ENCODE peak calls at places on chromosomes 16 and 17, in ten cellular contexts. Z is sigmoid colon, Q is K562, R is HepG2, P is stomach, M is GM12878, B is spleen, N is suprapubic skin, F is Panc1, K is H1. E is an unnamed sample.
A peak's percentile ranks its signal among the peaks of the same experiment; 100 is the strongest.

GRCh38 chr16:52283018-52283417 is 263.9 kb downstream of the TOX3 start:
- DNase-seq in Z (no peak), Q (no peak), R (no peak), P (no peak), M (no peak), B (no peak), N (no peak), F (no peak), K (no peak), E (no peak)

GRCh38 chr16:68668266-68668665 is 23.2 kb downstream of the CDH3 start:
- DNase-seq in Z (no peak), Q (no peak), R (no peak), P (no peak), M (peak; percentile 24), B (no peak), N (no peak), F (no peak), K (no peak), E (no peak)

GRCh38 chr17:62188713-62189112 is 123.6 kb upstream of the MED13 start:
- DNase-seq in Z (no peak), Q (no peak), R (peak; percentile 62), P (peak; percentile 38), M (no peak), B (no peak), N (no peak), F (no peak), K (no peak), E (no peak)

GRCh38 chr16:54411555-54411954 is 125.0 kb upstream of the IRX3 start:
- DNase-seq in Z (no peak), Q (no peak), R (no peak), P (peak; percentile 56), M (no peak), B (no peak), N (no peak), F (no peak), K (no peak), E (no peak)

GRCh38 chr17:77476920-77477805 is 336.4 kb downstream of the SEC14L1 start:
- DNase-seq in Z (peak; percentile 97), Q (no peak), R (no peak), P (peak; percentile 71), M (no peak), B (no peak), N (no peak), F (no peak), K (no peak), E (peak; percentile 77)

GRCh38 chr16:66618588-66618987 is 14.1 kb downstream of the CMTM3 start:
- DNase-seq in Z (no peak), Q (no peak), R (no peak), P (no peak), M (no peak), B (peak; percentile 35), N (no peak), F (peak; percentile 81), K (no peak), E (no peak)

GRCh38 chr17:49748791-49749190 is 15.1 kb downstream of the FAM117A start:
- DNase-seq in Z (no peak), Q (no peak), R (no peak), P (no peak), M (peak; percentile 97), B (no peak), N (no peak), F (no peak), K (no peak), E (no peak)

GRCh38 chr16:49930841-49931240 is 74.9 kb upstream of the ZNF423 start:
- DNase-seq in Z (peak; percentile 40), Q (no peak), R (no peak), P (no peak), M (no peak), B (peak; percentile 58), N (no peak), F (no peak), K (no peak), E (no peak)

GRCh38 chr16:66972983-66973382 is 11.9 kb downstream of the CES3 start:
- DNase-seq in Z (no peak), Q (no peak), R (no peak), P (no peak), M (no peak), B (no peak), N (no peak), F (no peak), K (no peak), E (no peak)

GRCh38 chr16:87541004-87541881 is 48.4 kb upstream of the ZCCHC14 start:
- DNase-seq in Z (no peak), Q (no peak), R (no peak), P (no peak), M (no peak), B (no peak), N (no peak), F (no peak), K (no peak), E (no peak)

GRCh38 chr17:7887038-7887481 is 1.5 kb upstream of the CHD3 start:
- DNase-seq in Z (no peak), Q (no peak), R (no peak), P (no peak), M (no peak), B (no peak), N (no peak), F (no peak), K (no peak), E (no peak)

GRCh38 chr17:10697092-10698081 is at the start of the genes ADPRM and SCO1:
- DNase-seq in Z (peak; percentile 96), Q (peak; percentile 75), R (peak; percentile 92), P (peak; percentile 95), M (peak; percentile 73), B (peak; percentile 99), N (peak; percentile 97), F (peak; percentile 76), K (peak; percentile 90), E (peak; percentile 87)

GRCh38 chr17:80187493-80187892 is 17.7 kb downstream of the CARD14 start:
- DNase-seq in Z (peak; percentile 83), Q (peak; percentile 60), R (no peak), P (peak; percentile 79), M (no peak), B (no peak), N (no peak), F (no peak), K (no peak), E (peak; percentile 70)

GRCh38 chr17:29136998-29137730 is 43.0 kb downstream of the MYO18A start:
- DNase-seq in Z (no peak), Q (no peak), R (no peak), P (no peak), M (no peak), B (no peak), N (no peak), F (no peak), K (no peak), E (no peak)

GRCh38 chr16:51442140-51442539 is 291.1 kb upstream of the SALL1 start:
- DNase-seq in Z (no peak), Q (no peak), R (no peak), P (no peak), M (no peak), B (no peak), N (no peak), F (no peak), K (no peak), E (no peak)

GRCh38 chr17:80443498-80443897 is 28.5 kb downstream of the ENDOV start:
- DNase-seq in Z (no peak), Q (no peak), R (no peak), P (no peak), M (no peak), B (no peak), N (no peak), F (no peak), K (no peak), E (no peak)

GRCh38 chr17:68953340-68953997 is 1.7 kb downstream of the ABCA8 start:
- DNase-seq in Z (no peak), Q (no peak), R (no peak), P (no peak), M (no peak), B (no peak), N (no peak), F (no peak), K (no peak), E (no peak)

GRCh38 chr17:17150450-17150804 is 55.7 kb downstream of the PLD6 start:
- DNase-seq in Z (no peak), Q (no peak), R (no peak), P (no peak), M (peak; percentile 47), B (no peak), N (no peak), F (no peak), K (no peak), E (no peak)

GRCh38 chr17:17152385-17152784 is 53.7 kb downstream of the PLD6 start:
- DNase-seq in Z (no peak), Q (no peak), R (no peak), P (peak; percentile 36), M (no peak), B (no peak), N (no peak), F (no peak), K (no peak), E (no peak)

GRCh38 chr17:17151962-17152361 is 54.2 kb downstream of the PLD6 start:
- DNase-seq in Z (peak; percentile 96), Q (no peak), R (no peak), P (peak; percentile 76), M (no peak), B (peak; percentile 84), N (peak; percentile 90), F (peak; percentile 63), K (no peak), E (peak; percentile 67)

GRCh38 chr17:17151055-17151454 is 55.1 kb downstream of the PLD6 start:
- DNase-seq in Z (no peak), Q (no peak), R (no peak), P (no peak), M (no peak), B (no peak), N (no peak), F (no peak), K (no peak), E (no peak)

GRCh38 chr17:17151541-17151940 is 54.6 kb downstream of the PLD6 start:
- DNase-seq in Z (no peak), Q (no peak), R (no peak), P (no peak), M (no peak), B (no peak), N (no peak), F (no peak), K (no peak), E (no peak)
- H3K4me1 ChIP-seq in Z (peaks cover 36% of the 10 kb centered on the region), Q (no peaks in the 10 kb centered on the region), R (peaks cover 5% of the 10 kb centered on the region), P (peaks cover 28% of the 10 kb centered on the region), M (peaks cover 14% of the 10 kb centered on the region), B (peaks cover 24% of the 10 kb centered on the region), N (peaks cover 33% of the 10 kb centered on the region), F (peaks cover 6% of the 10 kb centered on the region), K (no peaks in the 10 kb centered on the region), E (no peaks in the 10 kb centered on the region)

GRCh38 chr16:80129791-80130190 is 411.0 kb upstream of the DYNLRB2 start:
- DNase-seq in Z (no peak), Q (no peak), R (no peak), P (no peak), M (no peak), B (no peak), N (no peak), F (no peak), K (no peak), E (no peak)
- H3K9me3 ChIP-seq in Z (no peaks in the 10 kb centered on the region), Q (no peaks in the 10 kb centered on the region), R (peaks cover 6% of the 10 kb centered on the region), P (peaks cover 3% of the 10 kb centered on the region), M (no peaks in the 10 kb centered on the region), B (no peaks in the 10 kb centered on the region), N (peaks cover 5% of the 10 kb centered on the region), F (no peaks in the 10 kb centered on the region), K (no peaks in the 10 kb centered on the region), E (peaks cover 11% of the 10 kb centered on the region)

GRCh38 chr17:6473128-6473767 is 29.0 kb downstream of the PIMREG start:
- DNase-seq in Z (peak; percentile 83), Q (peak; percentile 77), R (peak; percentile 50), P (peak; percentile 84), M (no peak), B (peak; percentile 91), N (no peak), F (peak; percentile 71), K (peak; percentile 93), E (peak; percentile 33)
- TF ChIP-seq POLR2AphosphoS5 in Z (no peak), Q (no peak), R (no peak), P (no peak), M (no peak), B (peak; percentile 70), N (no peak), F (no peak), K (no peak), E (no peak)

GRCh38 chr17:75876190-75876937 is 2.0 kb downstream of the TRIM47 start:
- DNase-seq in Z (peak; percentile 77), Q (no peak), R (peak; percentile 97), P (peak; percentile 79), M (no peak), B (peak; percentile 92), N (no peak), F (no peak), K (peak; percentile 73), E (no peak)
- H3K4me1 ChIP-seq in Z (peaks cover 59% of the 10 kb centered on the region), Q (peaks cover 8% of the 10 kb centered on the region), R (peaks cover 60% of the 10 kb centered on the region), P (peaks cover 75% of the 10 kb centered on the region), M (peaks cover 25% of the 10 kb centered on the region), B (peaks cover 71% of the 10 kb centered on the region), N (peaks cover 78% of the 10 kb centered on the region), F (peaks cover 33% of the 10 kb centered on the region), K (peaks cover 25% of the 10 kb centered on the region), E (peaks cover 15% of the 10 kb centered on the region)

E was measured in breast epithelium.